ENCODE peak calls at places on chromosome 20, in ten cellular contexts. Q is right lobe of liver; S is amniotic stem cell; V is endothelial cell; B is HFFc6; C is progenitor cell of endocrine pancreas; W is stimulated activated CD4-positive, alpha-beta T cell treated with anti-CD3 and anti-CD28 coated beads, Interleukin-15, amount 100 ng/mL, for 1 hour; X is AG04450; U is cardiac muscle cell; M is stimulated activated CD8-positive, alpha-beta memory T cell treated with anti-CD3 and anti-CD28 coated beads, Interleukin-15, amount 100 ng/mL, for 24 hours. L is an unnamed sample.

GRCh38 chr20:39289316-39289715 is 327.2 kb downstream of the DHX35 start:
- DNase-seq in Q (no peak), S (no peak), V (no peak), B (no peak), C (no peak), W (no peak), X (no peak), U (no peak), M (no peak), L (no peak)

GRCh38 chr20:1949306-1949705 is 44.6 kb downstream of the PDYN start:
- DNase-seq in Q (peak; percentile 22), S (no peak), V (no peak), B (no peak), C (no peak), W (no peak), X (no peak), U (no peak), M (no peak), L (peak; percentile 57)

GRCh38 chr20:21052686-21053001 is 53.5 kb downstream of the LINC00237 start:
- DNase-seq in Q (no peak), S (no peak), V (no peak), B (no peak), C (no peak), W (no peak), X (no peak), U (no peak), M (no peak), L (no peak)

GRCh38 chr20:55375920-55376319 is 629.4 kb downstream of the CBLN4 start:
- DNase-seq in Q (no peak), S (no peak), V (no peak), B (no peak), C (no peak), W (no peak), X (no peak), U (no peak), M (no peak), L (no peak)

GRCh38 chr20:15594296-15594695 is 979.0 kb downstream of the KIF16B start:
- DNase-seq in Q (no peak), S (no peak), V (no peak), B (no peak), C (no peak), W (no peak), X (no peak), U (no peak), M (no peak), L (no peak)

GRCh38 chr20:25859649-25860530 is 163.2 kb upstream of the ZNF337 start:
- DNase-seq in Q (peak; percentile 74), S (no peak), V (peak; percentile 44), B (peak; percentile 65), C (no peak), W (peak; percentile 69), X (no peak), U (peak; percentile 68), M (peak; percentile 68), L (peak; percentile 86)

GRCh38 chr20:25543068-25543467 is 42.3 kb downstream of the NINL start:
- DNase-seq in Q (no peak), S (peak; percentile 8), V (no peak), B (peak; percentile 46), C (no peak), W (no peak), X (no peak), U (peak; percentile 56), M (no peak), L (no peak)

GRCh38 chr20:1900321-1900791 is 5.1 kb downstream of the SIRPA start:
- DNase-seq in Q (no peak), S (peak; percentile 33), V (peak; percentile 64), B (peak; percentile 73), C (peak; percentile 41), W (no peak), X (peak; percentile 60), U (peak; percentile 84), M (no peak), L (peak; percentile 68)

GRCh38 chr20:47117789-47118188 is 223.1 kb downstream of the EYA2 start:
- DNase-seq in Q (no peak), S (no peak), V (no peak), B (no peak), C (no peak), W (no peak), X (peak; percentile 46), U (no peak), M (no peak), L (peak; percentile 50)

L was measured in sciatic nerve.